ENCODE peak calls at places on chromosomes 2 and 18, in six cellular contexts. One of them, this sample, is unnamed.

GRCh38 chr2:201796478-201796865 is 9.9 kb upstream of the CDK15 start:
- DNase-seq in GM12891: no peak
- DNase-seq in sigmoid colon: no peak
- DNase-seq in HCT116: no peak
- DNase-seq in adrenal gland: no peak
- DNase-seq in body of pancreas: no peak
- DNase-seq in this sample: no peak

GRCh38 chr2:61426267-61426897 is 44.5 kb downstream of the USP34 start:
- DNase-seq in GM12891: no peak
- DNase-seq in sigmoid colon: no peak
- DNase-seq in HCT116: peak
- DNase-seq in adrenal gland: no peak
- DNase-seq in body of pancreas: peak
- DNase-seq in this sample: peak

GRCh38 chr18:24111936-24112335 is 26.9 kb upstream of the CABYR start:
- DNase-seq in GM12891: no peak
- DNase-seq in sigmoid colon: no peak
- DNase-seq in HCT116: peak
- DNase-seq in adrenal gland: no peak
- DNase-seq in body of pancreas: no peak
- DNase-seq in this sample: no peak

GRCh38 chr2:145034511-145034910 is 514.6 kb upstream of the ZEB2 start:
- DNase-seq in GM12891: no peak
- DNase-seq in sigmoid colon: no peak
- DNase-seq in HCT116: no peak
- DNase-seq in adrenal gland: no peak
- DNase-seq in body of pancreas: no peak
- DNase-seq in this sample: no peak

GRCh38 chr2:118319271-118319684 is 231.0 kb downstream of the INSIG2 start:
- DNase-seq in GM12891: no peak
- DNase-seq in sigmoid colon: no peak
- DNase-seq in HCT116: no peak
- DNase-seq in adrenal gland: no peak
- DNase-seq in body of pancreas: no peak
- DNase-seq in this sample: no peak

GRCh38 chr2:226882606-226883005 is 46.8 kb downstream of the RHBDD1 start:
- DNase-seq in GM12891: no peak
- DNase-seq in sigmoid colon: no peak
- DNase-seq in HCT116: no peak
- DNase-seq in adrenal gland: no peak
- DNase-seq in body of pancreas: no peak
- DNase-seq in this sample: no peak

GRCh38 chr2:238440767-238441166 is 14.0 kb downstream of the ASB1 start:
- DNase-seq in GM12891: no peak
- DNase-seq in sigmoid colon: no peak
- DNase-seq in HCT116: no peak
- DNase-seq in adrenal gland: no peak
- DNase-seq in body of pancreas: no peak
- DNase-seq in this sample: no peak

GRCh38 chr18:30248061-30248460 is 794.5 kb downstream of the DSC3 start:
- DNase-seq in GM12891: no peak
- DNase-seq in sigmoid colon: no peak
- DNase-seq in HCT116: no peak
- DNase-seq in adrenal gland: no peak
- DNase-seq in body of pancreas: no peak
- DNase-seq in this sample: no peak

GRCh38 chr18:46148810-46149209 is 44.6 kb downstream of the HAUS1 start:
- DNase-seq in GM12891: no peak
- DNase-seq in sigmoid colon: no peak
- DNase-seq in HCT116: no peak
- DNase-seq in adrenal gland: peak
- DNase-seq in body of pancreas: peak
- DNase-seq in this sample: peak

GRCh38 chr2:158733430-158733755 is 61.7 kb upstream of the DAPL1 start:
- DNase-seq in GM12891: no peak
- DNase-seq in sigmoid colon: no peak
- DNase-seq in HCT116: no peak
- DNase-seq in adrenal gland: no peak
- DNase-seq in body of pancreas: no peak
- DNase-seq in this sample: no peak

GRCh38 chr2:238239552-238239871 is 326 bp downstream of the HES6 start:
- DNase-seq in GM12891: no peak
- DNase-seq in sigmoid colon: peak
- DNase-seq in HCT116: no peak
- DNase-seq in adrenal gland: no peak
- DNase-seq in body of pancreas: no peak
- DNase-seq in this sample: peak

GRCh38 chr2:43174368-43175186 is 51.8 kb downstream of the ZFP36L2 start:
- DNase-seq in GM12891: peak
- DNase-seq in sigmoid colon: no peak
- DNase-seq in HCT116: no peak
- DNase-seq in adrenal gland: no peak
- DNase-seq in body of pancreas: no peak
- DNase-seq in this sample: no peak

GRCh38 chr18:58449366-58449935 is 179.4 kb downstream of the ALPK2 start:
- DNase-seq in GM12891: no peak
- DNase-seq in sigmoid colon: no peak
- DNase-seq in HCT116: no peak
- DNase-seq in adrenal gland: no peak
- DNase-seq in body of pancreas: no peak
- DNase-seq in this sample: no peak

GRCh38 chr18:58451972-58452334 is 176.9 kb downstream of the ALPK2 start:
- DNase-seq in GM12891: no peak
- DNase-seq in sigmoid colon: no peak
- DNase-seq in HCT116: no peak
- DNase-seq in adrenal gland: no peak
- DNase-seq in body of pancreas: no peak
- DNase-seq in this sample: no peak

GRCh38 chr18:58452392-58453166 is 176.3 kb downstream of the ALPK2 start:
- DNase-seq in GM12891: no peak
- DNase-seq in sigmoid colon: no peak
- DNase-seq in HCT116: no peak
- DNase-seq in adrenal gland: no peak
- DNase-seq in body of pancreas: no peak
- DNase-seq in this sample: no peak

GRCh38 chr18:58453167-58453804 is 175.6 kb downstream of the ALPK2 start:
- DNase-seq in GM12891: no peak
- DNase-seq in sigmoid colon: no peak
- DNase-seq in HCT116: no peak
- DNase-seq in adrenal gland: no peak
- DNase-seq in body of pancreas: no peak
- DNase-seq in this sample: no peak

GRCh38 chr18:58451115-58451971 is 177.5 kb downstream of the ALPK2 start:
- DNase-seq in GM12891: no peak
- DNase-seq in sigmoid colon: no peak
- DNase-seq in HCT116: no peak
- DNase-seq in adrenal gland: no peak
- DNase-seq in body of pancreas: no peak
- DNase-seq in this sample: no peak
- TF ChIP-seq POLR2A in GM12891: no peak
- TF ChIP-seq POLR2A in sigmoid colon: no peak
- TF ChIP-seq POLR2A in HCT116: no peak
- TF ChIP-seq POLR2A in adrenal gland: no peak
- TF ChIP-seq POLR2A in body of pancreas: no peak
- TF ChIP-seq POLR2A in this sample: no peak

DNA sequence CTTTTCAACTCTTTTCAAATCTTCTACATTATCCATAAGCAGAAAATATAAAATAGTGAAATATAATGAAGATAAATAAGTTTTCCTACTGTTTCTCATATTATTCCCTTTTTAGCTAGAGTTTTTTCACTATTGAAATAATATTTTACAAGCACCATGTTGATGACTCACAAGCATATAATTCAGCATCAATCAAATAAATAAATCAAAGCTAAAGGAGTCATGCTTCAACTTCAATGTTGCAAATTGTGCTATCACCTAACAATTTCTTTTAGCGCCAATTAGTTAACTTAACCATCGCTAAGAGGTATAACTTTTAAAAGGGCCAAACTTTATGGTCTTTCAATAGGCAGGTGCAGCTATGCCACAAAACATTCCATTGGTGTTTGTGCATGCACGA is 199.2 kb upstream of the ERBB4 start:
- DNase-seq in GM12891: no peak
- DNase-seq in sigmoid colon: no peak
- DNase-seq in HCT116: no peak
- DNase-seq in adrenal gland: no peak
- DNase-seq in body of pancreas: no peak
- DNase-seq in this sample: no peak
- TF ChIP-seq POLR2A in GM12891: no peak
- TF ChIP-seq POLR2A in sigmoid colon: no peak
- TF ChIP-seq POLR2A in HCT116: no peak
- TF ChIP-seq POLR2A in adrenal gland: no peak
- TF ChIP-seq POLR2A in body of pancreas: no peak
- TF ChIP-seq POLR2A in this sample: no peak

DNA sequence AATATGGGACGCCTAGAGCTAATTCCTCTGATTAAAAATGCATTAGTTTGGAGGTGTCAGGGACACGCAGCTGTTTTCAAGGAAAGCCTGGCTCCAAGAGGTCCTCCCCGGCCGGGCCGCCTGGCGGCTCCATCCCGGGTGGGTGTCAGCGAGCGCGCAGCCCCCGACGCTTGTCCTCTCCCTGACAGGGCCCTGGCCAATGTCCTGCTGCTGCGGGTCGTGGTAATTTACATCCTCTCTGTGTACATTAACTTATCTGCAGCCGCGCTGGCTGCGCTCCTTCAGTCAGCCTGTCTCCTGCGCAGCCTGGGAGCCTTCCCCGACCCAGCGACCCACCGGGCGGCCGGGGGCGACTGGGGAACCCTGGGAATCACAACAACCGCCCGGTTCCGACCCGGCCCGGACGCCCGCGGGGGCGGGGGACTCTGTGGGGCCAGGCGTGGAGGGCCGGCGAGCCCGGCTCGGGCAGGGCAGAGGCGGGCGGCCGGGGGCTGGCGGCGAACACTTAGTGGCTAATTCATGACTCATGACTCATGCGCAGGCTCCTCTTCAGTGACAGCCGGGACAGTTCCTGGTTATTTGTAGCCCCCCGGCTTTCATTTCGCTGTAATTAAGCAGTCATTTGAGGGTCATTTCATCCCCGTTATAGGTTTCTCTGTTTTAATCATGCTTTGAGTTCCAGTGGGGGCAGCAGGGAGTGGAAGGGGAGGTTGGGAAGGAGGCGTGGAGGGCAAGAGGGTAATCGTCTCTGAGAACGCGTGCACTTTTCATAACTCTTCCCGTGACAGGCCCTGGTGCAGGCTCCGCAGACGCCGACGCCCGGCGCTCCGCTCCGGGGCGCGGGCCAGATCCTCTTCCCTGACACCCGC is 141.9 kb upstream of the CTAGE1 start:
- DNase-seq in GM12891: no peak
- DNase-seq in sigmoid colon: peak
- DNase-seq in HCT116: no peak
- DNase-seq in adrenal gland: peak
- DNase-seq in body of pancreas: peak
- DNase-seq in this sample: no peak
- TF ChIP-seq POLR2A in GM12891: no peak
- TF ChIP-seq POLR2A in sigmoid colon: no peak
- TF ChIP-seq POLR2A in HCT116: no peak
- TF ChIP-seq POLR2A in adrenal gland: no peak
- TF ChIP-seq POLR2A in body of pancreas: peak
- TF ChIP-seq POLR2A in this sample: no peak

GRCh38 chr2:3518496-3519254 is 656 bp downstream of the ADI1 start:
- DNase-seq in GM12891: peak
- DNase-seq in sigmoid colon: peak
- DNase-seq in HCT116: peak
- DNase-seq in adrenal gland: peak
- DNase-seq in body of pancreas: peak
- DNase-seq in this sample: peak
- TF ChIP-seq POLR2A in GM12891: peak
- TF ChIP-seq POLR2A in sigmoid colon: peak
- TF ChIP-seq POLR2A in HCT116: no peak
- TF ChIP-seq POLR2A in adrenal gland: peak
- TF ChIP-seq POLR2A in body of pancreas: peak
- TF ChIP-seq POLR2A in this sample: no peak

DNA sequence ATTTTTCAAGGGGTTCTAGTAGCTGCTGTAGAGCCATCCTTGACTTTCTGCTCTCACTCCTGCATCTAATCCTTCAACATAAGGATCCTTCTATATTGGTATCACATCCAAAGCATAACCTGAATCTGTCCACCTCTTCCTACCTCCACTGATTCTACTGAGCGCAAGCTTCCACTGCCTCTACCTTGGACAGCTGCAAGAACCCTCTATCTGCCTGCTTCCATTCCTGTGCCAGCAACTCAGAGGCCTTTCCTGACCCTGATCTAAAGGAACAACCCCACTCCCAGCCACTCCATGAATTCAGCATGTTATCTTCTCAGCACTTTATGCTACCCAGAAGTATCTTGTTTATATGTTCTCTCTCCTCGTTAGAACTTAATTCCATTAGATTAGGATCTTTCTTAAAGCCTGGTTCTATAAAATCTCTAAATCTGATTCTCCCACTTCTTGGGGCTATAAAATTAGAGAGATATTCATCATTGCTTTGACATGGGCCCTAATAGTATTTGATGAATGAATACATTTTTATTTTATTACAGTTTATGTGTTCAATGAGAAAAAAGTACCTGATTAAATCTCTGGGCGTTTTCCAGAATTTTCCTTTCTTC is 6.9 kb downstream of the STAT1 start:
- DNase-seq in GM12891: no peak
- DNase-seq in sigmoid colon: no peak
- DNase-seq in HCT116: no peak
- DNase-seq in adrenal gland: no peak
- DNase-seq in body of pancreas: no peak
- DNase-seq in this sample: no peak
- TF ChIP-seq POLR2A in GM12891: peak
- TF ChIP-seq POLR2A in sigmoid colon: no peak
- TF ChIP-seq POLR2A in HCT116: no peak
- TF ChIP-seq POLR2A in adrenal gland: no peak
- TF ChIP-seq POLR2A in body of pancreas: no peak
- TF ChIP-seq POLR2A in this sample: no peak

GRCh38 chr2:120343100-120343432 is 2.9 kb upstream of the INHBB start:
- DNase-seq in GM12891: no peak
- DNase-seq in sigmoid colon: no peak
- DNase-seq in HCT116: no peak
- DNase-seq in adrenal gland: no peak
- DNase-seq in body of pancreas: no peak
- DNase-seq in this sample: no peak

GRCh38 chr2:120346034-120346666 is at the start of gene INHBB:
- DNase-seq in GM12891: no peak
- DNase-seq in sigmoid colon: no peak
- DNase-seq in HCT116: no peak
- DNase-seq in adrenal gland: no peak
- DNase-seq in body of pancreas: no peak
- DNase-seq in this sample: no peak

GRCh38 chr2:120344991-120345975 is 653 bp upstream of the INHBB start:
- DNase-seq in GM12891: peak
- DNase-seq in sigmoid colon: no peak
- DNase-seq in HCT116: no peak
- DNase-seq in adrenal gland: no peak
- DNase-seq in body of pancreas: no peak
- DNase-seq in this sample: no peak

GRCh38 chr2:120343433-120344105 is 2.4 kb upstream of the INHBB start:
- DNase-seq in GM12891: peak
- DNase-seq in sigmoid colon: peak
- DNase-seq in HCT116: peak
- DNase-seq in adrenal gland: peak
- DNase-seq in body of pancreas: peak
- DNase-seq in this sample: peak

GRCh38 chr2:120344214-120344990 is 1.5 kb upstream of the INHBB start:
- DNase-seq in GM12891: no peak
- DNase-seq in sigmoid colon: no peak
- DNase-seq in HCT116: no peak
- DNase-seq in adrenal gland: no peak
- DNase-seq in body of pancreas: no peak
- DNase-seq in this sample: no peak
- TF ChIP-seq POLR2A in GM12891: no peak
- TF ChIP-seq POLR2A in sigmoid colon: no peak
- TF ChIP-seq POLR2A in HCT116: no peak
- TF ChIP-seq POLR2A in adrenal gland: no peak
- TF ChIP-seq POLR2A in body of pancreas: no peak
- TF ChIP-seq POLR2A in this sample: no peak

This sample was measured in erythroblast.